ENCODE peak calls at places on chromosomes 11 and 22, in eight cellular contexts. One of them, this sample, is unnamed. For H3K4me1, the result is how much of the 10 kb centered on the place peaks cover.

GRCh38 chr11:68053981-68054812 is 15.4 kb downstream of the TCIRG1 start:
- DNase-seq in fibroblast of lung: no peak
- DNase-seq in thyroid gland: no peak
- DNase-seq in OCI-LY7: no peak
- DNase-seq in transverse colon: no peak
- DNase-seq in upper lobe of right lung: peak
- DNase-seq in spleen: no peak
- DNase-seq in Peyer's patch: no peak
- DNase-seq in this sample: no peak

GRCh38 chr11:45885921-45886721 is 670 bp downstream of the MAPK8IP1 start:
- DNase-seq in fibroblast of lung: no peak
- DNase-seq in thyroid gland: no peak
- DNase-seq in OCI-LY7: no peak
- DNase-seq in transverse colon: no peak
- DNase-seq in upper lobe of right lung: no peak
- DNase-seq in spleen: no peak
- DNase-seq in Peyer's patch: no peak
- DNase-seq in this sample: no peak

GRCh38 chr11:109196016-109196415 is 226.0 kb upstream of the C11orf87 start:
- DNase-seq in fibroblast of lung: peak
- DNase-seq in thyroid gland: no peak
- DNase-seq in OCI-LY7: no peak
- DNase-seq in transverse colon: no peak
- DNase-seq in upper lobe of right lung: no peak
- DNase-seq in spleen: no peak
- DNase-seq in Peyer's patch: no peak
- DNase-seq in this sample: no peak

GRCh38 chr11:95584180-95584579 is 205.4 kb downstream of the FAM76B start:
- DNase-seq in fibroblast of lung: peak
- DNase-seq in thyroid gland: no peak
- DNase-seq in OCI-LY7: no peak
- DNase-seq in transverse colon: no peak
- DNase-seq in upper lobe of right lung: no peak
- DNase-seq in spleen: no peak
- DNase-seq in Peyer's patch: no peak
- DNase-seq in this sample: no peak

GRCh38 chr22:46563381-46564083 is 26.1 kb upstream of the CELSR1 start:
- DNase-seq in fibroblast of lung: peak
- DNase-seq in thyroid gland: peak
- DNase-seq in OCI-LY7: peak
- DNase-seq in transverse colon: peak
- DNase-seq in upper lobe of right lung: peak
- DNase-seq in spleen: peak
- DNase-seq in Peyer's patch: peak
- DNase-seq in this sample: peak

GRCh38 chr11:110984147-110984546 is 261.4 kb upstream of the POU2AF2 start:
- DNase-seq in fibroblast of lung: peak
- DNase-seq in thyroid gland: no peak
- DNase-seq in OCI-LY7: no peak
- DNase-seq in transverse colon: no peak
- DNase-seq in upper lobe of right lung: no peak
- DNase-seq in spleen: no peak
- DNase-seq in Peyer's patch: no peak
- DNase-seq in this sample: no peak

GRCh38 chr11:119405986-119406385 is 17.0 kb downstream of the THY1 start:
- DNase-seq in fibroblast of lung: peak
- DNase-seq in thyroid gland: no peak
- DNase-seq in OCI-LY7: no peak
- DNase-seq in transverse colon: no peak
- DNase-seq in upper lobe of right lung: no peak
- DNase-seq in spleen: no peak
- DNase-seq in Peyer's patch: no peak
- DNase-seq in this sample: no peak

GRCh38 chr11:117705866-117706265 is 91.2 kb downstream of the DSCAML1 start:
- DNase-seq in fibroblast of lung: no peak
- DNase-seq in thyroid gland: no peak
- DNase-seq in OCI-LY7: no peak
- DNase-seq in transverse colon: no peak
- DNase-seq in upper lobe of right lung: peak
- DNase-seq in spleen: no peak
- DNase-seq in Peyer's patch: no peak
- DNase-seq in this sample: no peak

GRCh38 chr22:36327922-36328551 is 59.7 kb downstream of the MYH9 start:
- DNase-seq in fibroblast of lung: peak
- DNase-seq in thyroid gland: peak
- DNase-seq in OCI-LY7: no peak
- DNase-seq in transverse colon: no peak
- DNase-seq in upper lobe of right lung: no peak
- DNase-seq in spleen: no peak
- DNase-seq in Peyer's patch: no peak
- DNase-seq in this sample: no peak

GRCh38 chr22:36330655-36331305 is 57.0 kb downstream of the MYH9 start:
- DNase-seq in fibroblast of lung: peak
- DNase-seq in thyroid gland: no peak
- DNase-seq in OCI-LY7: no peak
- DNase-seq in transverse colon: no peak
- DNase-seq in upper lobe of right lung: no peak
- DNase-seq in spleen: peak
- DNase-seq in Peyer's patch: no peak
- DNase-seq in this sample: no peak

GRCh38 chr22:36330127-36330526 is 57.6 kb downstream of the MYH9 start:
- DNase-seq in fibroblast of lung: no peak
- DNase-seq in thyroid gland: no peak
- DNase-seq in OCI-LY7: no peak
- DNase-seq in transverse colon: no peak
- DNase-seq in upper lobe of right lung: no peak
- DNase-seq in spleen: no peak
- DNase-seq in Peyer's patch: no peak
- DNase-seq in this sample: no peak

GRCh38 chr22:36328635-36329216 is 59.0 kb downstream of the MYH9 start:
- DNase-seq in fibroblast of lung: peak
- DNase-seq in thyroid gland: peak
- DNase-seq in OCI-LY7: peak
- DNase-seq in transverse colon: peak
- DNase-seq in upper lobe of right lung: no peak
- DNase-seq in spleen: peak
- DNase-seq in Peyer's patch: peak
- DNase-seq in this sample: peak

DNA sequence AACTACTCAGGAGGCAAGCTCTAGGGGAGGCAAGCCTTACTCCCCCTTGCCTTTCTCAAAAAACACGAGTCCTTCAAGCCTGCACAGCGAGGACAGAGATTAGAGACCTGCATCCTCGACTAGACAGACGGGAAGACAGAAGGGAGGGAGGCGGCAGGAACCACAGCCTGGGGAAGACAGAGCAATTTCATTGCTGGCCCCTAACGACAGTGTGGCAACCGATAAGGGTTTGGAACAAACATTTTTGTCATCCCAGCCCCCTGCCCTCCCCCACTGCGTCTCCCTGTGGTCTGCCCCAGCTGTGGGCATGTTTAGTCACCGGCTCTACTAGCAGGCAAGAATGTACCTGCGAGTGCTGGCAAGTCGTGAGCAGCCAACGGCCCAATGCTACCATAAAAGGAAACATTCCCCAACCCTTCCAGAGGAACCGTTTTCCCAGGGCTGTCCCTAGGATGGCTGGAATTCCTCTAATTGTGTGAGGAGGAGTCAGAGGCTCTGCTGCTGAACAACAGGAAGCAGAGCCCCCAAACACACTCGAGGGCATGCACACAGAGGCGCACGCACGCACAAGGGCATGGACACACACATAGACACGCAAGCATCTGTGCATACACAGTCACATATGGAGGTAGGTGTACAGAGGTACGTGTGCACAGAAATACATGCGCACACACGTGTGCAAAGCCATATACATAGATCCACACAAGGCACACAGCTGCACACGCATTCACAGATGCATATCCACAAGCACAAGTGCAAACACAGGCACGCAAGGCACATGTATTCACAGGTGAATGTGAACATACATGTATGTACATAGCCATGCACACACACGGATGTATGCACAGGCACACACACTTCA is 58.3 kb downstream of the MYH9 start:
- DNase-seq in fibroblast of lung: peak
- DNase-seq in thyroid gland: peak
- DNase-seq in OCI-LY7: peak
- DNase-seq in transverse colon: peak
- DNase-seq in upper lobe of right lung: no peak
- DNase-seq in spleen: peak
- DNase-seq in Peyer's patch: peak
- DNase-seq in this sample: peak
- H3K4me1 ChIP-seq in fibroblast of lung: half or more
- H3K4me1 ChIP-seq in thyroid gland: half or more
- H3K4me1 ChIP-seq in OCI-LY7: half or more
- H3K4me1 ChIP-seq in transverse colon: half or more
- H3K4me1 ChIP-seq in upper lobe of right lung: half or more
- H3K4me1 ChIP-seq in spleen: half or more
- H3K4me1 ChIP-seq in Peyer's patch: half or more
- H3K4me1 ChIP-seq in this sample: half or more

GRCh38 chr22:36351921-36352774 is 35.6 kb downstream of the MYH9 start:
- DNase-seq in fibroblast of lung: peak
- DNase-seq in thyroid gland: peak
- DNase-seq in OCI-LY7: no peak
- DNase-seq in transverse colon: no peak
- DNase-seq in upper lobe of right lung: no peak
- DNase-seq in spleen: no peak
- DNase-seq in Peyer's patch: no peak
- DNase-seq in this sample: no peak

GRCh38 chr22:36355894-36356293 is 31.9 kb downstream of the MYH9 start:
- DNase-seq in fibroblast of lung: no peak
- DNase-seq in thyroid gland: no peak
- DNase-seq in OCI-LY7: no peak
- DNase-seq in transverse colon: no peak
- DNase-seq in upper lobe of right lung: no peak
- DNase-seq in spleen: no peak
- DNase-seq in Peyer's patch: no peak
- DNase-seq in this sample: no peak

GRCh38 chr22:36355362-36355761 is 32.4 kb downstream of the MYH9 start:
- DNase-seq in fibroblast of lung: no peak
- DNase-seq in thyroid gland: no peak
- DNase-seq in OCI-LY7: no peak
- DNase-seq in transverse colon: no peak
- DNase-seq in upper lobe of right lung: no peak
- DNase-seq in spleen: no peak
- DNase-seq in Peyer's patch: no peak
- DNase-seq in this sample: no peak

GRCh38 chr22:36350751-36351594 is 36.8 kb downstream of the MYH9 start:
- DNase-seq in fibroblast of lung: peak
- DNase-seq in thyroid gland: peak
- DNase-seq in OCI-LY7: no peak
- DNase-seq in transverse colon: no peak
- DNase-seq in upper lobe of right lung: no peak
- DNase-seq in spleen: no peak
- DNase-seq in Peyer's patch: no peak
- DNase-seq in this sample: no peak

DNA sequence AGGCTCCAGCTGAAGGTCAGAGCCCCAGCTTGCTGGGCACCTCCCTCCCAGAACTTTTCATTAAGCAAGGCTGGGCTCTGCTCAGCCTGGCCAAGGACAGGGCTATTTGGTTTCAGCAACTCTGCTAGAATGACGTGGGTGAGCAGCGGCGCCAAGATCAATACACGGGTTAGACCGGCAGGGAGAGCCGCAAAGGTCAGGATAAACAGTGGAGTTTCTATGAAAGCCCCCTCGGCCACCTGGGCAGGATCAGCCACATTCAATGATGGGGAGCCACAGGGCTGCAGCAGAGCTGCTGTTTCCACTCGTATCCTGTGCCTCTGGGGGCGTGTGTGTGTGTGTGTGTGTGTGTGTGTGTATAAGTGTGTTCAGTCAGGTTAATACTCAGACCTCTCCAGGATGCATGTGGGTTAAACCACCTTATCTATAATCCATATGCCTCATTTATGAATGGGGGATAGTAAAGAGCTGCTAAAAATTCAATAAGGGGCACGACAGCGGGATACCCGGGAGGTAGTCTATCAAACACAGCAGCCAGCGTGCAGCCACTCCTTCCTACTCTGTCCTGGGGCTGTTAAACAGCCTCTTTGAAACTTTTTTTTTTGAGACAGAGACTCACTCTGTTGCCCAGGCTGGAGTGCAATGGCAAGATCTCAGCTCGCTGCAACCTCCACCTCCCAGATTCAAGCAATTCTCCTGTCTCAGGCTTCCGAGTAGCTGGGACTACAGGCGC is 34.8 kb downstream of the MYH9 start:
- DNase-seq in fibroblast of lung: peak
- DNase-seq in thyroid gland: no peak
- DNase-seq in OCI-LY7: no peak
- DNase-seq in transverse colon: no peak
- DNase-seq in upper lobe of right lung: no peak
- DNase-seq in spleen: no peak
- DNase-seq in Peyer's patch: no peak
- DNase-seq in this sample: no peak
- H3K4me1 ChIP-seq in fibroblast of lung: half or more
- H3K4me1 ChIP-seq in thyroid gland: under half
- H3K4me1 ChIP-seq in OCI-LY7: under half
- H3K4me1 ChIP-seq in transverse colon: half or more
- H3K4me1 ChIP-seq in upper lobe of right lung: half or more
- H3K4me1 ChIP-seq in spleen: half or more
- H3K4me1 ChIP-seq in Peyer's patch: half or more
- H3K4me1 ChIP-seq in this sample: half or more

GRCh38 chr11:57306156-57306876 is 18.4 kb downstream of the TNKS1BP1 start:
- DNase-seq in fibroblast of lung: no peak
- DNase-seq in thyroid gland: no peak
- DNase-seq in OCI-LY7: no peak
- DNase-seq in transverse colon: no peak
- DNase-seq in upper lobe of right lung: no peak
- DNase-seq in spleen: no peak
- DNase-seq in Peyer's patch: no peak
- DNase-seq in this sample: no peak

GRCh38 chr11:57305523-57305922 is 19.2 kb downstream of the TNKS1BP1 start:
- DNase-seq in fibroblast of lung: no peak
- DNase-seq in thyroid gland: no peak
- DNase-seq in OCI-LY7: no peak
- DNase-seq in transverse colon: no peak
- DNase-seq in upper lobe of right lung: no peak
- DNase-seq in spleen: no peak
- DNase-seq in Peyer's patch: no peak
- DNase-seq in this sample: no peak

GRCh38 chr11:57308426-57309060 is 16.2 kb downstream of the TNKS1BP1 start:
- DNase-seq in fibroblast of lung: no peak
- DNase-seq in thyroid gland: no peak
- DNase-seq in OCI-LY7: no peak
- DNase-seq in transverse colon: no peak
- DNase-seq in upper lobe of right lung: peak
- DNase-seq in spleen: peak
- DNase-seq in Peyer's patch: no peak
- DNase-seq in this sample: no peak

GRCh38 chr11:57307666-57308270 is 17.0 kb downstream of the TNKS1BP1 start:
- DNase-seq in fibroblast of lung: no peak
- DNase-seq in thyroid gland: no peak
- DNase-seq in OCI-LY7: no peak
- DNase-seq in transverse colon: no peak
- DNase-seq in upper lobe of right lung: peak
- DNase-seq in spleen: no peak
- DNase-seq in Peyer's patch: no peak
- DNase-seq in this sample: no peak

GRCh38 chr11:57306941-57307598 is 17.7 kb downstream of the TNKS1BP1 start:
- DNase-seq in fibroblast of lung: no peak
- DNase-seq in thyroid gland: no peak
- DNase-seq in OCI-LY7: no peak
- DNase-seq in transverse colon: no peak
- DNase-seq in upper lobe of right lung: no peak
- DNase-seq in spleen: no peak
- DNase-seq in Peyer's patch: no peak
- DNase-seq in this sample: no peak
- H3K4me1 ChIP-seq in fibroblast of lung: under half
- H3K4me1 ChIP-seq in thyroid gland: under half
- H3K4me1 ChIP-seq in OCI-LY7: under half
- H3K4me1 ChIP-seq in transverse colon: under half
- H3K4me1 ChIP-seq in upper lobe of right lung: half or more
- H3K4me1 ChIP-seq in spleen: half or more
- H3K4me1 ChIP-seq in Peyer's patch: half or more
- H3K4me1 ChIP-seq in this sample: half or more

GRCh38 chr11:83054904-83055380 is 16.8 kb downstream of the RAB30 start:
- DNase-seq in fibroblast of lung: no peak
- DNase-seq in thyroid gland: no peak
- DNase-seq in OCI-LY7: peak
- DNase-seq in transverse colon: no peak
- DNase-seq in upper lobe of right lung: no peak
- DNase-seq in spleen: no peak
- DNase-seq in Peyer's patch: peak
- DNase-seq in this sample: no peak
- H3K4me1 ChIP-seq in fibroblast of lung: under half
- H3K4me1 ChIP-seq in thyroid gland: under half
- H3K4me1 ChIP-seq in OCI-LY7: half or more
- H3K4me1 ChIP-seq in transverse colon: under half
- H3K4me1 ChIP-seq in upper lobe of right lung: under half
- H3K4me1 ChIP-seq in spleen: under half
- H3K4me1 ChIP-seq in Peyer's patch: under half
- H3K4me1 ChIP-seq in this sample: under half